ENCODE peak calls at places on chromosomes 16 and 17, in four cellular contexts. H, M, B and E are unnamed samples.
A peak's percentile ranks its signal among the peaks of the same experiment; 100 is the strongest.

GRCh38 chr17:7774037-7774659 is 56.6 kb downstream of the DNAH2 start:
- DNase-seq in H (no peak), M (peak; percentile 68), B (peak; percentile 59), E (no peak)

GRCh38 chr17:20993863-20994778 is 48.7 kb downstream of the USP22 start:
- DNase-seq in H (no peak), M (no peak), B (no peak), E (no peak)

GRCh38 chr16:88886915-88887521 is 20.6 kb upstream of the PABPN1L start:
- DNase-seq in H (no peak), M (no peak), B (no peak), E (no peak)

GRCh38 chr16:57263585-57264351 is 18.7 kb downstream of the ARL2BP start:
- DNase-seq in H (no peak), M (no peak), B (no peak), E (no peak)

GRCh38 chr17:63823659-63824331 is 3.4 kb upstream of the PSMC5 start:
- DNase-seq in H (no peak), M (no peak), B (no peak), E (no peak)

GRCh38 chr16:59702531-59702930 is 968.4 kb upstream of the GOT2 start:
- DNase-seq in H (no peak), M (no peak), B (no peak), E (no peak)

GRCh38 chr16:78446486-78446885 is 347.0 kb downstream of the WWOX start:
- DNase-seq in H (no peak), M (no peak), B (no peak), E (no peak)

GRCh38 chr16:74449470-74449869 is 28.2 kb upstream of the CLEC18B start:
- DNase-seq in H (peak; percentile 87), M (peak; percentile 88), B (peak; percentile 25), E (peak; percentile 81)

GRCh38 chr16:86509759-86510464 is 415 bp upstream of the FOXF1 start:
- DNase-seq in H (peak; percentile 23), M (peak; percentile 75), B (no peak), E (no peak)

GRCh38 chr16:2738615-2739014 is 13.8 kb upstream of the SRRM2 start:
- DNase-seq in H (no peak), M (no peak), B (no peak), E (no peak)

GRCh38 chr17:31413081-31413799 is 21.8 kb downstream of the RAB11FIP4 start:
- DNase-seq in H (no peak), M (no peak), B (no peak), E (no peak)

GRCh38 chr17:69502488-69502887 is 88.0 kb downstream of the MAP2K6 start:
- DNase-seq in H (no peak), M (no peak), B (no peak), E (no peak)

GRCh38 chr17:69508814-69509213 is 94.3 kb downstream of the MAP2K6 start:
- DNase-seq in H (no peak), M (no peak), B (no peak), E (no peak)

GRCh38 chr17:69503711-69504110 is 89.2 kb downstream of the MAP2K6 start:
- DNase-seq in H (no peak), M (no peak), B (no peak), E (no peak)

GRCh38 chr17:69506489-69506888 is 92.0 kb downstream of the MAP2K6 start:
- DNase-seq in H (no peak), M (peak; percentile 8), B (no peak), E (no peak)

DNA sequence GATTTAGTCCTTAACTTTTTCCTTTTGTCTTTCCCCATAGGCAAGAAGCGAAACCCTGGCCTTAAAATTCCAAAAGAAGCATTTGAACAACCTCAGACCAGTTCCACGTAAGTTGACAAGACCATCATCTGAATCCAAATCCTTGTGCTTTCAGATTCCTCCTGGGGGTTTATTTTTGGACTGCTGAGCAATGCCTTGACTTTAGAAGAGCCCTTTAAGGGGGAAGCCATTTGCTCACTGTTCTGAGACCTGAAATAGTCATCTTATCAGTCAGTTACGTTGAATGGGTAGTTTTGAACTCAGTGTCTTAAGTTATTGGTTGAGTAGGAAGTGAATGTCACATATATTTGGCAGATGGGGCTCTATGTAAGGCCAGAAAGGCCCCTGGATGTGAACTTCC is 91.2 kb downstream of the MAP2K6 start:
- DNase-seq in H (no peak), M (no peak), B (no peak), E (no peak)
- H3K4me3 ChIP-seq in H (no peak overlapping the region), M (no peak overlapping the region), B (no peak overlapping the region), E (no peak overlapping the region)

DNA sequence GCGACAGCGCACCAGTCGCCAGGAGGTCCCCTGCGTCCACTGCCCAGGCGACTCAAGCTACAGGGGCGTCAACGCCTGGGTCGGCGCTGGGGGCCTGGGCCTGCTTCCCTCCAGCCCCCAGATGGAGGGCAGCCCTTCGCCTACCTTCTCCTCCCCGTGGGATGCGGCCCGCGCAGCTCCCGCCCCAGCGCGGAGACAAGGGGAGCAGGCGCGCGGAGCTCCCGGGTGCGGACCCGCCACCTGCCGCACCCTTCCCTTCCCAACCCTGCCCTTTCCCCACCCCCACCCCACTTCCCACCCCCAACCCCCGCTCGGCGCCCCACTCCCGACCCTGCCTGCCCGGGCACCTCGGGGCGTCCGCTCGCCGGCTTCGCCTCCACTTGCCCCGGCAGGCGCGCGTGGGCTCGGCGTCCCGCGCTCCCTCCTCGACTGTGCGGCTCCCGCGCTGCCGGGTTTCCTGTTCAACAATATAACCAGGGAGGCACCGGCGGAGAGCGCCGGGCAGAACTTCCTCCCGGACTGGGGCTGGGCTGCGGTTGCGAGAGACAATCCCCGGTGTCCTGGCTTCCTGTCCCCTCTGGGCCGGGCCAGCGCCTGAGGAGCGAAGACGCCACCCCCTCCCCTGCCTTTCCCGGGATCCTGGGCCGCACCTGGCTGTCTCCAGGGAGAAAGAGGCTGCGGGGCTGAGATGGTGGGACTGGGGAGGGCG is at the start of gene ARHGAP27:
- DNase-seq in H (peak; percentile 39), M (peak; percentile 52), B (peak; percentile 61), E (no peak)
- H2AFZ ChIP-seq in H (peak within 1 kb of the TSS; percentile 68), M (peak within 1 kb of the TSS; percentile 56), B (peak within 1 kb of the TSS; percentile 91), E (peak within 1 kb of the TSS; percentile 74)

GRCh38 chr16:66422366-66422765 is 4.7 kb upstream of the BEAN1 start:
- DNase-seq in H (no peak), M (no peak), B (no peak), E (no peak)
- H3K27me3 ChIP-seq in H (peaks cover under 1% of the 10 kb centered on the region), M (no peaks in the 10 kb centered on the region), B (peaks cover 3% of the 10 kb centered on the region), E (peaks cover 16% of the 10 kb centered on the region)

DNA sequence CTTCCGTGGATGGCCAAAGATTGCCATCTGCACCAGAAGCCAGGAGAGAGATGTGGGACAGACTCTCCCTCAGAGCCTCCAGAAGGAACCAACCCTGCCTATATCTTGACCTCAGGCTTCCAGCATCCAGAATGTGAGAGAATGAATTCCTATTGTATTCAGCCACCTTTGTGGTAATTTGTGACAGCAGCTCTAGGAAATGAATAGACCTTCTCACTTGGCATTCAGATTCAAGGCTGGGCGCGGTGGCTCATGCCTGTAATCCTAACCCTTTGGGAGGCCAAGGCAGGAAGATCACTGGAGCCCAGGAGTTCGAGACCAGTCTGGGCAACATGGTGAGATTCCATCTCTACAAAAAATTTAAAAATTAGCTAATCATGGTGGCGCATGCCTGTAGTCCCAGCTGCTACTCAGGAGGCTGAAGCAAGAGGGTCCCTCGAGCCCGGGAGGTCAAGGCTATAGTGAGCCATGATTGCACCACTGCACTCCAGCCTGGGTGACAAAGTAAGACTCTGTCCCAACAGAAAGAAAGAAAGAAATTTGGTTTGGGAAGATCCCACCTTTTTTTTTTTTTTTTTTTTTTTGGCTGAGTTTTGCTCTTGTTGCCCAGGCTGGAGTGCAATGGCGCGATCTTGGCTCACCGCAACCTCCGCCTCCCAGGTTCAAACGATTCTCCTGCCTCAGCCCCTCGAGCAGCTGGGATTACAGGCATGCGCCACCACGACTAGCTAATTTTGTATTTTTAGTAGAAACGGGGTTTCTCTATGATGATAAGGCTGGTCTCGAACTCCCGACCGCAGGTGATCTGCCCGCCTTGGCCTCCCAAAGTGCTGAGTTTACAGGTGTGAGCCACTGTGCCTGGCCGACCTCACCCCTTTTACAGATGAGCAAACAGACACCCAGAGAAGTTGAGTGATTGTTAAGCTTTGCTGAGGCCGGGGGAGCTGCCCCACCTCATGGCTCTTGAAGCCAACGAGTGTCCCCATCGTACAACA is 4.3 kb upstream of the CPSF4L start:
- DNase-seq in H (no peak), M (no peak), B (no peak), E (no peak)
- H3K4me3 ChIP-seq in H (no peak overlapping the region), M (no peak overlapping the region), B (no peak overlapping the region), E (no peak overlapping the region)

GRCh38 chr17:50157891-50158290 is 7.4 kb upstream of the PPP1R9B start:
- DNase-seq in H (no peak), M (no peak), B (no peak), E (no peak)
- H2AFZ ChIP-seq in H (peak overlapping the region; percentile 9), M (no peak overlapping the region), B (no peak overlapping the region), E (no peak overlapping the region)